ENCODE peak calls at places on chromosomes 7 and 10, in four cellular contexts. M, B, T and F are unnamed samples.

GRCh38 chr10:18043148-18043547 is 91.4 kb downstream of the SLC39A12 start:
- DNase-seq in T (no peak), M (no peak), B (peak; percentile 43), F (no peak)

GRCh38 chr10:47336387-47337134 is 11.6 kb upstream of the RBP3 start:
- DNase-seq in M (no peak), B (peak; percentile 45), T (no peak), F (no peak)

GRCh38 chr7:119720541-119720940 is 552.4 kb upstream of the KCND2 start:
- DNase-seq in M (peak; percentile 27), T (no peak), B (peak; percentile 69), F (peak; percentile 31)

GRCh38 chr10:69345402-69345801 is 67.1 kb downstream of the HK1 start:
- DNase-seq in M (no peak), T (peak; percentile 84), B (no peak), F (no peak)

GRCh38 chr7:135326636-135327280 is 93.1 kb downstream of the STRA8 start:
- DNase-seq in B (no peak), T (no peak), M (no peak), F (no peak)

GRCh38 chr10:101272229-101272868 is 43.1 kb upstream of the LBX1 start:
- DNase-seq in T (peak; percentile 42), B (peak; percentile 61), M (peak; percentile 16), F (peak; percentile 58)

GRCh38 chr7:99224263-99224947 is 16.5 kb upstream of the KPNA7 start:
- DNase-seq in B (peak; percentile 94), T (peak; percentile 9), M (no peak), F (peak; percentile 79)

GRCh38 chr7:116509982-116510579 is 10.5 kb downstream of the CAV2 start:
- DNase-seq in T (no peak), M (peak; percentile 44), B (no peak), F (no peak)

GRCh38 chr7:119660085-119660484 is 612.9 kb upstream of the KCND2 start:
- DNase-seq in M (no peak), T (no peak), B (no peak), F (no peak)

GRCh38 chr7:40372031-40372430 is 237.2 kb downstream of the SUGCT start:
- DNase-seq in M (no peak), T (no peak), B (no peak), F (no peak)

GRCh38 chr7:150993511-150993910 is 2.7 kb downstream of the NOS3 start:
- DNase-seq in M (no peak), B (no peak), T (no peak), F (no peak)

GRCh38 chr7:28389504-28390385 is 22.6 kb upstream of the CREB5 start:
- DNase-seq in B (peak; percentile 56), T (peak; percentile 77), M (peak; percentile 37), F (peak; percentile 73)

GRCh38 chr10:43249151-43249961 is 17.5 kb downstream of the RASGEF1A start:
- DNase-seq in T (no peak), B (no peak), M (no peak), F (no peak)

GRCh38 chr7:101216001-101216859 is 1.2 kb downstream of the PLOD3 start:
- DNase-seq in B (peak; percentile 56), T (no peak), M (no peak), F (no peak)

GRCh38 chr7:123355576-123356195 is 155.9 kb upstream of the SLC13A1 start:
- DNase-seq in T (no peak), M (no peak), B (peak; percentile 9), F (peak; percentile 62)

GRCh38 chr10:32256613-32257437 is 90.1 kb downstream of the EPC1 start:
- DNase-seq in B (peak; percentile 34), T (peak; percentile 19), M (no peak), F (peak; percentile 9)

GRCh38 chr7:13336227-13336626 is 648.8 kb downstream of the ARL4A start:
- DNase-seq in B (no peak), T (no peak), M (no peak), F (no peak)

GRCh38 chr7:139339698-139340036 is 1.5 kb upstream of the FMC1 start:
- DNase-seq in M (no peak), B (no peak), T (no peak), F (no peak)

GRCh38 chr7:859368-860030 is 16.9 kb upstream of the GET4 start:
- DNase-seq in T (no peak), B (no peak), M (no peak), F (no peak)